ENCODE peak calls at places on chromosome 13, in five cellular contexts. R, B, F, V and C are unnamed samples.

GRCh38 chr13:20363604-20364003 is 131.5 kb upstream of the GJB6 start:
- DNase-seq in R (no peak), B (no peak), F (no peak), V (no peak), C (no peak)

GRCh38 chr13:52353116-52353718 is 52.8 kb downstream of the THSD1 start:
- DNase-seq in R (no peak), B (no peak), F (no peak), V (no peak), C (no peak)

GRCh38 chr13:44224433-44225149 is 149.0 kb upstream of the SERP2 start:
- DNase-seq in R (no peak), B (no peak), F (no peak), V (no peak), C (no peak)

GRCh38 chr13:63184693-63185092 is 1769.0 kb upstream of the PCDH20 start:
- DNase-seq in R (no peak), B (no peak), F (no peak), V (no peak), C (no peak)

GRCh38 chr13:95298971-95299627 is 2.2 kb downstream of the ABCC4 start:
- DNase-seq in R (no peak), B (no peak), F (no peak), V (no peak), C (no peak)

GRCh38 chr13:43786472-43786765 is 353 bp downstream of the ENOX1 start:
- DNase-seq in R (no peak), B (no peak), F (no peak), V (no peak), C (no peak)

GRCh38 chr13:30094015-30094533 is 213.3 kb downstream of the KATNAL1 start:
- DNase-seq in R (no peak), B (no peak), F (no peak), V (no peak), C (no peak)

GRCh38 chr13:74040200-74040599 is 94.0 kb downstream of the KLF12 start:
- DNase-seq in R (peak), B (peak), F (peak), V (no peak), C (peak)

GRCh38 chr13:24747248-24748151 is 16.5 kb upstream of the RNF17 start:
- DNase-seq in R (no peak), B (peak), F (no peak), V (no peak), C (no peak)

GRCh38 chr13:99269627-99270252 is 11.6 kb upstream of the GPR18 start:
- DNase-seq in R (no peak), B (peak), F (no peak), V (no peak), C (peak)

GRCh38 chr13:107650081-107650701 is 565.1 kb downstream of the LIG4 start:
- DNase-seq in R (no peak), B (peak), F (peak), V (no peak), C (peak)